ENCODE peak calls at places on chromosomes 5 and 9, in nine cellular contexts. I, Z, L, P, D, K, G, R and E are unnamed samples.

GRCh38 chr5:170182461-170182860 is 50.3 kb upstream of the C5orf58 start:
- DNase-seq in Z (no peak), R (no peak), P (no peak), I (no peak), D (no peak), G (no peak), K (no peak), L (no peak), E (no peak)

GRCh38 chr9:88259041-88259440 is 120.8 kb upstream of the SPATA31C2 start:
- DNase-seq in G (no peak), I (no peak), Z (no peak), L (no peak), K (no peak), D (no peak), P (no peak), R (no peak), E (no peak)

GRCh38 chr5:168790037-168790635 is 211.0 kb upstream of the PANK3 start:
- DNase-seq in D (no peak), G (no peak), L (no peak), P (no peak), Z (no peak), I (no peak), K (peak; percentile 81), R (no peak), E (no peak)

GRCh38 chr5:147576646-147577535 is 67.0 kb upstream of the DPYSL3 start:
- DNase-seq in P (peak; percentile 44), Z (peak; percentile 32), G (no peak), L (peak; percentile 46), D (no peak), I (peak; percentile 17), K (peak; percentile 68), R (peak; percentile 47), E (peak; percentile 68)

GRCh38 chr5:180080670-180081280 is 9.2 kb upstream of the RNF130 start:
- DNase-seq in I (no peak), K (no peak), G (no peak), P (peak; percentile 38), Z (peak; percentile 53), L (no peak), R (no peak), D (no peak), E (no peak)

GRCh38 chr5:71601222-71602026 is 14.3 kb downstream of the MCCC2 start:
- DNase-seq in G (peak; percentile 79), R (peak; percentile 97), I (peak; percentile 66), L (peak; percentile 99), P (peak; percentile 44), K (peak; percentile 27), Z (peak; percentile 81), D (peak; percentile 28), E (peak; percentile 98)

GRCh38 chr5:66273131-66273530 is 129.0 kb downstream of the SREK1 start:
- DNase-seq in Z (no peak), K (no peak), G (no peak), R (no peak), D (no peak), L (no peak), I (no peak), P (no peak), E (no peak)

GRCh38 chr9:88303785-88304495 is 84.3 kb upstream of the SPIN1 start:
- DNase-seq in L (peak; percentile 34), D (no peak), R (peak; percentile 61), P (peak; percentile 36), K (no peak), I (no peak), Z (peak; percentile 71), G (peak; percentile 28), E (no peak)

GRCh38 chr5:53262348-53262970 is 152.9 kb upstream of the MOCS2 start:
- DNase-seq in P (no peak), K (no peak), R (peak; percentile 61), D (no peak), L (peak; percentile 44), Z (no peak), I (no peak), G (no peak), E (peak; percentile 65)

GRCh38 chr9:5869315-5870019 is 21.2 kb upstream of the MLANA start:
- DNase-seq in I (peak; percentile 53), Z (peak; percentile 21), G (no peak), R (peak; percentile 10), L (no peak), K (peak; percentile 81), P (peak; percentile 20), D (no peak), E (peak; percentile 46)

GRCh38 chr9:89464991-89465390 is 32.9 kb downstream of the SEMA4D start:
- DNase-seq in L (no peak), Z (no peak), D (no peak), G (no peak), R (no peak), I (no peak), P (no peak), K (no peak), E (no peak)

GRCh38 chr5:95148453-95148852 is 136.4 kb downstream of the MCTP1 start:
- DNase-seq in G (no peak), K (no peak), P (no peak), Z (no peak), D (no peak), R (no peak), I (no peak), L (no peak), E (no peak)

GRCh38 chr9:4293293-4293931 is 6.5 kb downstream of the GLIS3 start:
- DNase-seq in I (no peak), G (peak; percentile 95), L (peak; percentile 96), K (peak; percentile 31), P (no peak), Z (no peak), R (peak; percentile 96), D (no peak), E (peak; percentile 81)

GRCh38 chr5:76408104-76408644 is 5.1 kb downstream of the IQGAP2 start:
- DNase-seq in K (no peak), L (no peak), Z (no peak), R (no peak), P (no peak), I (no peak), G (no peak), D (no peak), E (no peak)

GRCh38 chr9:4021621-4022213 is 278.2 kb downstream of the GLIS3 start:
- DNase-seq in R (no peak), L (no peak), K (no peak), D (no peak), P (no peak), Z (no peak), G (no peak), I (no peak), E (no peak)

GRCh38 chr9:5629312-5630037 is 568 bp downstream of the RIC1 start:
- DNase-seq in Z (peak; percentile 46), P (peak; percentile 26), D (no peak), L (no peak), I (peak; percentile 47), K (peak; percentile 57), R (peak; percentile 43), G (no peak), E (peak; percentile 63)

GRCh38 chr5:67395790-67396418 is 199.3 kb upstream of the CD180 start:
- DNase-seq in D (no peak), I (no peak), K (no peak), Z (no peak), R (no peak), G (no peak), L (no peak), P (no peak), E (peak; percentile 17)

GRCh38 chr9:20838218-20838617 is 154.2 kb downstream of the FOCAD start:
- DNase-seq in P (no peak), D (no peak), G (peak; percentile 20), R (peak; percentile 41), K (no peak), L (no peak), I (no peak), Z (no peak), E (peak; percentile 16)

GRCh38 chr5:149550267-149550582 is 1.0 kb downstream of the CSNK1A1 start:
- DNase-seq in L (no peak), G (peak; percentile 19), D (no peak), P (no peak), K (no peak), Z (no peak), I (peak; percentile 28), R (peak; percentile 56), E (peak; percentile 76)

GRCh38 chr9:129595323-129595741 is 25.6 kb downstream of the C9orf50 start:
- DNase-seq in L (no peak), R (peak; percentile 68), D (no peak), K (no peak), P (no peak), I (no peak), G (no peak), Z (no peak), E (peak; percentile 26)

GRCh38 chr9:129131300-129132145 is 20.3 kb downstream of the PTPA start:
- DNase-seq in K (peak; percentile 91), P (peak; percentile 83), I (peak; percentile 90), Z (peak; percentile 81), G (no peak), R (peak; percentile 65), D (no peak), L (peak; percentile 69), E (peak; percentile 70)

GRCh38 chr5:109034276-109034675 is 286.6 kb downstream of the FER start:
- DNase-seq in I (no peak), R (no peak), D (no peak), L (no peak), P (no peak), G (no peak), K (no peak), Z (no peak), E (no peak)

GRCh38 chr9:132005896-132006295 is 73.8 kb downstream of the MED27 start:
- DNase-seq in G (no peak), D (no peak), L (no peak), Z (no peak), K (no peak), P (no peak), I (no peak), R (no peak), E (no peak)

GRCh38 chr9:135840539-135840938 is 66.8 kb downstream of the CAMSAP1 start:
- DNase-seq in L (no peak), G (no peak), K (no peak), Z (no peak), D (no peak), P (no peak), R (no peak), I (no peak), E (no peak)

GRCh38 chr9:120289990-120290925 is 289.7 kb downstream of the CDK5RAP2 start:
- DNase-seq in G (no peak), K (no peak), L (no peak), D (no peak), I (no peak), P (no peak), R (no peak), Z (no peak), E (peak; percentile 59)

GRCh38 chr9:6133346-6134063 is 82.1 kb upstream of the IL33 start:
- DNase-seq in L (peak; percentile 28), R (peak; percentile 32), P (no peak), G (no peak), I (no peak), D (no peak), K (no peak), Z (peak; percentile 3), E (no peak)

GRCh38 chr9:127877566-127877998 is at the start of gene AK1:
- DNase-seq in I (no peak), G (no peak), L (no peak), K (no peak), Z (no peak), D (no peak), R (peak; percentile 68), P (no peak), E (peak; percentile 62)

GRCh38 chr9:96136992-96137665 is 164.8 kb downstream of the HSD17B3 start:
- DNase-seq in G (no peak), L (peak; percentile 52), R (peak; percentile 66), Z (no peak), K (peak; percentile 81), D (no peak), P (no peak), I (peak; percentile 63), E (peak; percentile 26)

GRCh38 chr5:56277573-56277972 is 44.4 kb upstream of the ANKRD55 start:
- DNase-seq in Z (no peak), P (no peak), I (no peak), L (no peak), K (no peak), R (no peak), D (no peak), G (no peak), E (no peak)

GRCh38 chr9:4984171-4984570 is 901 bp upstream of the JAK2 start:
- DNase-seq in G (no peak), K (no peak), R (no peak), Z (no peak), I (no peak), D (no peak), L (no peak), P (no peak), E (no peak)

GRCh38 chr9:4138781-4139180 is 161.1 kb downstream of the GLIS3 start:
- DNase-seq in D (no peak), G (no peak), L (no peak), Z (no peak), R (no peak), I (no peak), P (no peak), K (no peak), E (no peak)